ENCODE peak calls at places on chromosomes 3 and 15, in five cellular contexts. E, H, U, D and Q are unnamed samples.

GRCh38 chr15:69987492-69988482 is 109.9 kb downstream of the TLE3 start:
- ATAC-seq in E (no peak), H (no peak), U (no peak), D (no peak), Q (no peak)

GRCh38 chr3:127688416-127689265 is 15.9 kb downstream of the ABTB1 start:
- ATAC-seq in E (no peak), H (no peak), U (peak; percentile 31), D (no peak), Q (no peak)

GRCh38 chr3:194654443-194654842 is 17.5 kb downstream of the LSG1 start:
- ATAC-seq in E (no peak), H (no peak), U (no peak), D (no peak), Q (no peak)

GRCh38 chr3:59731909-59732308 is 682.1 kb upstream of the CFAP20DC start:
- ATAC-seq in E (peak; percentile 37), H (peak; percentile 68), U (no peak), D (no peak), Q (peak; percentile 89)

GRCh38 chr3:165193392-165194268 is 2.6 kb downstream of the SLITRK3 start:
- ATAC-seq in E (no peak), H (no peak), U (peak; percentile 32), D (no peak), Q (no peak)

GRCh38 chr3:23865595-23866396 is 51.0 kb downstream of the NKIRAS1 start:
- ATAC-seq in E (no peak), H (no peak), U (peak; percentile 77), D (peak; percentile 70), Q (peak; percentile 45)

GRCh38 chr3:76958231-76958630 is 81.7 kb upstream of the ROBO2 start:
- ATAC-seq in E (no peak), H (no peak), U (no peak), D (no peak), Q (no peak)

GRCh38 chr15:45910671-45911070 is 275.8 kb downstream of the SQOR start:
- ATAC-seq in E (no peak), H (no peak), U (no peak), D (no peak), Q (no peak)

GRCh38 chr15:62616746-62617145 is 425.8 kb upstream of the TPM1 start:
- ATAC-seq in E (no peak), H (no peak), U (no peak), D (no peak), Q (no peak)

GRCh38 chr3:169668081-169668956 is 4.8 kb upstream of the MECOM start:
- ATAC-seq in E (peak; percentile 46), H (peak; percentile 45), U (peak; percentile 60), D (peak; percentile 52), Q (no peak)

GRCh38 chr3:30500666-30501399 is 105.6 kb upstream of the TGFBR2 start:
- ATAC-seq in E (no peak), H (no peak), U (no peak), D (no peak), Q (peak; percentile 86)

GRCh38 chr3:168040624-168041208 is 55.0 kb downstream of the GOLIM4 start:
- ATAC-seq in E (peak; percentile 28), H (peak; percentile 63), U (peak; percentile 94), D (peak; percentile 70), Q (no peak)

GRCh38 chr3:154022603-154023002 is 98.6 kb upstream of the ARHGEF26 start:
- ATAC-seq in E (no peak), H (no peak), U (no peak), D (no peak), Q (no peak)

GRCh38 chr3:175399156-175399840 is 540.2 kb downstream of the NAALADL2 start:
- ATAC-seq in E (no peak), H (no peak), U (no peak), D (no peak), Q (no peak)

GRCh38 chr3:112127522-112128494 is 5.2 kb downstream of the GCSAM start:
- ATAC-seq in E (peak; percentile 21), H (peak; percentile 20), U (no peak), D (no peak), Q (peak; percentile 22)